ENCODE peak calls at places on chromosome 7, in nine cellular contexts. L is neural progenitor cell; U is heart right ventricle; W is SJSA1; X is esophagus muscularis mucosa; A is aorta; H is body of pancreas; C is CD4-positive, CD25-positive, alpha-beta regulatory T cell; O is mesendoderm. D is an unnamed sample.
A peak's percentile ranks its signal among the peaks of the same experiment; 100 is the strongest.

GRCh38 chr7:16754869-16755317 is 1.3 kb downstream of the TSPAN13 start:
- DNase-seq in L (no peak), U (no peak), W (no peak), X (no peak), A (no peak), H (no peak), C (no peak), O (no peak), D (no peak)

GRCh38 chr7:28608226-28608625 is 195.9 kb downstream of the CREB5 start:
- DNase-seq in L (no peak), U (no peak), W (no peak), X (no peak), A (no peak), H (no peak), C (no peak), O (no peak), D (no peak)

GRCh38 chr7:44259547-44260457 is 59.0 kb downstream of the YKT6 start:
- DNase-seq in L (no peak), U (peak; percentile 48), W (no peak), X (peak; percentile 93), A (peak; percentile 90), H (peak; percentile 28), C (no peak), O (no peak), D (no peak)

GRCh38 chr7:28856656-28857055 is 101.5 kb downstream of the TRIL start:
- DNase-seq in L (no peak), U (no peak), W (no peak), X (no peak), A (no peak), H (no peak), C (no peak), O (no peak), D (no peak)

GRCh38 chr7:31791881-31792280 is 104.9 kb downstream of the PPP1R17 start:
- DNase-seq in L (no peak), U (no peak), W (no peak), X (no peak), A (no peak), H (no peak), C (no peak), O (no peak), D (no peak)

GRCh38 chr7:15686209-15686956 is at the start of gene MEOX2:
- DNase-seq in L (peak; percentile 69), U (peak; percentile 86), W (no peak), X (peak; percentile 92), A (peak; percentile 91), H (no peak), C (no peak), O (peak; percentile 46), D (no peak)

GRCh38 chr7:97018775-97019535 is 5.7 kb downstream of the DLX5 start:
- DNase-seq in L (peak; percentile 57), U (no peak), W (no peak), X (peak; percentile 64), A (no peak), H (no peak), C (no peak), O (peak; percentile 30), D (no peak)

GRCh38 chr7:123366991-123367390 is 167.2 kb upstream of the SLC13A1 start:
- DNase-seq in L (no peak), U (no peak), W (no peak), X (no peak), A (no peak), H (peak; percentile 13), C (no peak), O (no peak), D (no peak)

GRCh38 chr7:92289321-92289720 is 43.5 kb downstream of the ANKIB1 start:
- DNase-seq in L (no peak), U (no peak), W (no peak), X (no peak), A (no peak), H (no peak), C (no peak), O (no peak), D (no peak)

GRCh38 chr7:125878235-125878928 is 948.8 kb upstream of the POT1 start:
- DNase-seq in L (no peak), U (no peak), W (no peak), X (no peak), A (no peak), H (no peak), C (no peak), O (no peak), D (no peak)

GRCh38 chr7:42972703-42973500 is 40.7 kb downstream of the MRPL32 start:
- DNase-seq in L (no peak), U (no peak), W (peak; percentile 45), X (no peak), A (peak; percentile 79), H (peak; percentile 16), C (no peak), O (peak; percentile 26), D (peak; percentile 34)

GRCh38 chr7:135193615-135194081 is 17.7 kb downstream of the WDR91 start:
- DNase-seq in L (no peak), U (no peak), W (peak; percentile 93), X (no peak), A (no peak), H (no peak), C (no peak), O (no peak), D (peak; percentile 44)
- H3K36me3 ChIP-seq in L (no peaks in the 10 kb centered on the region), U (peaks cover 97% of the 10 kb centered on the region), W (peaks cover 80% of the 10 kb centered on the region), X (peaks cover 34% of the 10 kb centered on the region), A (peaks cover 16% of the 10 kb centered on the region), H (peaks cover 14% of the 10 kb centered on the region), C (peaks cover 59% of the 10 kb centered on the region), O (no peaks in the 10 kb centered on the region), D (peaks cover 3% of the 10 kb centered on the region)

GRCh38 chr7:138398857-138399256 is 61.2 kb upstream of the TRIM24 start:
- DNase-seq in L (no peak), U (no peak), W (no peak), X (no peak), A (no peak), H (no peak), C (no peak), O (no peak), D (no peak)

GRCh38 chr7:138396251-138397070 is 63.6 kb upstream of the TRIM24 start:
- DNase-seq in L (peak; percentile 72), U (no peak), W (no peak), X (no peak), A (no peak), H (peak; percentile 68), C (no peak), O (peak; percentile 96), D (no peak)

GRCh38 chr7:138400400-138400886 is 59.6 kb upstream of the TRIM24 start:
- DNase-seq in L (no peak), U (no peak), W (no peak), X (no peak), A (no peak), H (no peak), C (no peak), O (no peak), D (no peak)

DNA sequence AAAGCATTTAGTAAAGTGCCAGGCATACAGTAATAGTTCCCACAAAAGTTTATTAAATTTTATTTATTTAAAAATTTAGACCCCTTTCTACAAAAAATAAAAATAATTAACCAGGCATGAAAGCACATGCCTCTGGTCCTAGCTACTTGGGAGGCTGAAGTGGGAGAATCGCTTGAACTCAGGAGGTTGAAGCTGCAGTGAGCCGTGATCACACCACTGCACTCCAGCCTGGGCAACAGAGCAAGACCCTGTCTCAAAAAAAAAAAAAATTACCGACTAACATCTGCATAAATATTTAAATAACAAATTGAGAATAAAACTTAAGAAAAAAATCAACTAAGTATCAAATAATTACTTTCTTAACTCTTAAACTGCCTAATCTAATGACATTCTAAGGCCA is 64.3 kb upstream of the TRIM24 start:
- DNase-seq in L (no peak), U (no peak), W (no peak), X (no peak), A (no peak), H (no peak), C (no peak), O (no peak), D (no peak)
- H3K27ac ChIP-seq in L (no peak overlapping the region), U (no peak overlapping the region), W (no peak overlapping the region), X (no peak overlapping the region), A (no peak overlapping the region), H (peak overlapping the region; percentile 39), C (no peak overlapping the region), O (no peak overlapping the region), D (no peak overlapping the region)

GRCh38 chr7:5528071-5528814 is 104.6 kb upstream of the TNRC18 start:
- DNase-seq in L (peak; percentile 59), U (peak; percentile 30), W (peak; percentile 60), X (no peak), A (peak; percentile 84), H (peak; percentile 42), C (peak; percentile 26), O (no peak), D (no peak)
- H3K36me3 ChIP-seq in L (no peaks in the 10 kb centered on the region), U (peaks cover 47% of the 10 kb centered on the region), W (peaks cover 72% of the 10 kb centered on the region), X (peaks cover 37% of the 10 kb centered on the region), A (peaks cover 19% of the 10 kb centered on the region), H (peaks cover 21% of the 10 kb centered on the region), C (peaks cover 43% of the 10 kb centered on the region), O (peaks cover 26% of the 10 kb centered on the region), D (peaks cover 51% of the 10 kb centered on the region)

GRCh38 chr7:2253525-2254244 is 11.7 kb downstream of the NUDT1 start:
- DNase-seq in L (no peak), U (no peak), W (no peak), X (no peak), A (no peak), H (no peak), C (no peak), O (no peak), D (no peak)

GRCh38 chr7:2254429-2255144 is 12.6 kb downstream of the NUDT1 start:
- DNase-seq in L (no peak), U (no peak), W (no peak), X (no peak), A (no peak), H (no peak), C (no peak), O (no peak), D (no peak)

GRCh38 chr7:2253021-2253420 is 11.0 kb downstream of the NUDT1 start:
- DNase-seq in L (no peak), U (no peak), W (no peak), X (no peak), A (no peak), H (no peak), C (no peak), O (no peak), D (no peak)

GRCh38 chr7:2249744-2250323 is 7.8 kb downstream of the NUDT1 start:
- DNase-seq in L (no peak), U (no peak), W (no peak), X (no peak), A (no peak), H (no peak), C (no peak), O (no peak), D (no peak)

DNA sequence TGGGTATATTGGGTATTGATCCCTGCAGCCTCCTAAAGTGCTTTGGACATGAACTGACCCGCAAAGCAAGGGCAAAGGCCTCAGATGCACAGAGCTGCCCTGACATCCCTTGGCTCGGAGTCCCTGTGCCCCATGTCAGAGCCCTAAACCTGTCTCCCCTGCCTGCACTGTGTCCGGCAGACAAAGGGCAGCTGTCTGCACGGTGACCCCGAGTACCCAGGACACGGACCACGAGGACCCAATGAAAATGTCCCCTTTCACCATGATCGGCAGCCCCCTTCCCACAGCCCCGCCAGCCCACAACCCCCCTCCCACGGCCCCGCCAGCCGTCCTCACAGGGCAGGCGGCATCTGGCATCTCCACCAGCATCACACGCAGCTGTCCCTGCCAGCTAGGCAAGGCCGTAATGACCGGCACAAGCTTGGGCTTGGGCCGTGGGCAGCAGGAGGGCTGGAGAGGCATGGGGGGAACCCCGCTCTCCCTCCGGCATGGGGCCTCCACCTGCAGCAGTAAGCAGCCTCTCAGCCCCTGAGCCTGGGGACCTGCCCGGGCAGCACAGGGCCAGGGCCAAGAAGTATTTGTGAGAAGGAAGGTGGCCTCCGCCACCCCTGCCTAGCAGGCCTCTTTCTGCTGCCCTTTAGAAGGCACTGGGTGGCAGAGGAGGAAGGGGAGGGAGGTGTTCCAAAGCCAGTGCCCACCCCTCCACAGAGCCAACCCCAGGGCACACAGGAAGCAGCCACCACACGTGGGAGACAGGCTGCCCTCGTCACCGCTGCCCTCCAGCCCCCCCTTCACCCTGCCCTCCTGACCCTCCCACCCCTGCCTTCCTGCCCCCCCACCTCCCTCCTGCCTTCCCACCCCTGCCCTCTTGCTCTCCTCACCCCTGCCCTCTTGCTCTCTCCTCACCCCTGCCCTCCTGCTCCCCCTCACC is 10.1 kb downstream of the NUDT1 start:
- DNase-seq in L (no peak), U (no peak), W (no peak), X (no peak), A (no peak), H (no peak), C (no peak), O (no peak), D (no peak)
- H3K27ac ChIP-seq in L (no peak overlapping the region), U (no peak overlapping the region), W (no peak overlapping the region), X (no peak overlapping the region), A (no peak overlapping the region), H (no peak overlapping the region), C (no peak overlapping the region), O (no peak overlapping the region), D (no peak overlapping the region)